ENCODE peak calls at places on chromosomes 1 and 21, in seven cellular contexts. N is NB4; A is GM23338; K is activated CD8-positive, alpha-beta memory T cell treated with anti-CD3 and anti-CD28 coated beads, Interleukin-2, amount 10 ng/mL, durations not matched to agents 7 days and 5 days; U is non-pigmented ciliary epithelial cell; L is brain microvascular endothelial cell; S is aorta. Q is an unnamed sample.

GRCh38 chr1:67431869-67432578 is 1.8 kb upstream of the SERBP1 start:
- DNase-seq in N (peak), A (peak), K (no peak), U (no peak), L (no peak), S (no peak), Q (no peak)

GRCh38 chr21:25107708-25108107 is 499.6 kb downstream of the MRPL39 start:
- DNase-seq in N (peak), A (no peak), K (no peak), U (peak), L (peak), S (no peak), Q (no peak)

GRCh38 chr1:206742702-206743383 is 27.7 kb upstream of the IL19 start:
- DNase-seq in N (no peak), A (no peak), K (peak), U (no peak), L (no peak), S (no peak), Q (no peak)

GRCh38 chr1:233672732-233673131 is 58.8 kb downstream of the KCNK1 start:
- DNase-seq in N (no peak), A (no peak), K (no peak), U (no peak), L (no peak), S (no peak), Q (no peak)

GRCh38 chr1:76390451-76390850 is 315.9 kb downstream of the ST6GALNAC3 start:
- DNase-seq in N (no peak), A (no peak), K (no peak), U (no peak), L (no peak), S (no peak), Q (no peak)

GRCh38 chr1:41108696-41109284 is 87.3 kb upstream of the SLFNL1 start:
- DNase-seq in N (peak), A (no peak), K (no peak), U (no peak), L (peak), S (no peak), Q (peak)

GRCh38 chr21:43917515-43918384 is 52.7 kb downstream of the AGPAT3 start:
- DNase-seq in N (no peak), A (no peak), K (peak), U (no peak), L (no peak), S (peak), Q (no peak)

GRCh38 chr1:169563019-169563615 is 23.2 kb downstream of the F5 start:
- DNase-seq in N (no peak), A (no peak), K (no peak), U (no peak), L (no peak), S (no peak), Q (no peak)

GRCh38 chr1:4612991-4613390 is 41.4 kb upstream of the AJAP1 start:
- DNase-seq in N (no peak), A (no peak), K (no peak), U (no peak), L (no peak), S (peak), Q (no peak)

GRCh38 chr1:47930215-47930885 is 66.8 kb downstream of the TRABD2B start:
- DNase-seq in N (no peak), A (no peak), K (no peak), U (no peak), L (no peak), S (no peak), Q (no peak)

GRCh38 chr1:178262101-178262500 is 168.2 kb downstream of the RASAL2 start:
- DNase-seq in N (no peak), A (peak), K (no peak), U (no peak), L (peak), S (no peak), Q (peak)

GRCh38 chr1:1554926-1555915 is 14.8 kb upstream of the TMEM240 start:
- DNase-seq in N (no peak), A (no peak), K (no peak), U (peak), L (peak), S (no peak), Q (no peak)

GRCh38 chr1:112522621-112523020 is 13.9 kb downstream of the WNT2B start:
- DNase-seq in N (no peak), A (no peak), K (no peak), U (peak), L (peak), S (no peak), Q (no peak)

GRCh38 chr1:234186037-234186688 is 187.1 kb upstream of the COA6 start:
- DNase-seq in N (no peak), A (no peak), K (peak), U (peak), L (no peak), S (no peak), Q (no peak)

GRCh38 chr21:41631564-41632461 is 123.9 kb upstream of the TMPRSS2 start:
- DNase-seq in N (no peak), A (no peak), K (no peak), U (no peak), L (no peak), S (no peak), Q (no peak)

GRCh38 chr1:154342836-154343472 is 17.6 kb downstream of the ATP8B2 start:
- DNase-seq in N (no peak), A (no peak), K (peak), U (no peak), L (no peak), S (no peak), Q (no peak)

GRCh38 chr21:46118871-46119564 is 21.1 kb downstream of the COL6A2 start:
- DNase-seq in N (no peak), A (no peak), K (peak), U (no peak), L (no peak), S (peak), Q (no peak)

Q was measured in pulmonary artery endothelial cell.